ENCODE peak calls at places on chromosomes 16 and 17, in eight cellular contexts. G is cardiac fibroblast, D is suprapubic skin, B is HL-60, J is IMR-90, C is fibroblast of lung, R is transverse colon, U is AG04449. T is an unnamed sample.
A peak's percentile ranks its signal among the peaks of the same experiment; 100 is the strongest.

GRCh38 chr16:56657555-56658430 is at the start of gene MT1F:
- DNase-seq in R (peak; percentile 96), J (peak; percentile 28), U (no peak), B (peak; percentile 59), C (peak; percentile 7), D (peak; percentile 91), G (peak; percentile 24), T (peak; percentile 94)

GRCh38 chr17:11671151-11671550 is 72.9 kb downstream of the DNAH9 start:
- DNase-seq in G (no peak), C (no peak), R (no peak), U (no peak), J (no peak), D (no peak), B (no peak), T (no peak)

GRCh38 chr16:85557083-85557975 is 55.8 kb upstream of the GSE1 start:
- DNase-seq in J (no peak), C (no peak), B (no peak), U (no peak), G (no peak), D (no peak), R (peak; percentile 71), T (no peak)

GRCh38 chr16:11383481-11384183 is 38.4 kb downstream of the RMI2 start:
- DNase-seq in U (no peak), J (no peak), D (no peak), R (no peak), G (no peak), B (no peak), C (no peak), T (no peak)

GRCh38 chr17:59761385-59762021 is 54.0 kb downstream of the VMP1 start:
- DNase-seq in B (no peak), R (no peak), G (peak; percentile 72), C (peak; percentile 99), D (no peak), U (peak; percentile 97), J (peak; percentile 86), T (no peak)

GRCh38 chr17:35243459-35244204 is 760 bp downstream of the SLFN5 start:
- DNase-seq in D (no peak), J (peak; percentile 69), U (peak; percentile 19), R (peak; percentile 55), B (no peak), C (peak; percentile 71), G (peak; percentile 76), T (peak; percentile 65)

GRCh38 chr17:76452102-76452645 is 778 bp downstream of the UBE2O start:
- DNase-seq in U (no peak), J (no peak), R (peak; percentile 32), D (no peak), G (no peak), B (peak; percentile 13), C (no peak), T (no peak)

GRCh38 chr16:67842509-67843342 is 606 bp downstream of the THAP11 start:
- DNase-seq in J (peak; percentile 46), C (peak; percentile 63), B (peak; percentile 58), U (no peak), G (peak; percentile 53), R (peak; percentile 60), D (no peak), T (peak; percentile 79)

GRCh38 chr16:57651344-57652333 is 16.5 kb upstream of the ADGRG3 start:
- DNase-seq in J (no peak), G (no peak), D (no peak), U (no peak), C (no peak), B (no peak), R (no peak), T (no peak)

DNA sequence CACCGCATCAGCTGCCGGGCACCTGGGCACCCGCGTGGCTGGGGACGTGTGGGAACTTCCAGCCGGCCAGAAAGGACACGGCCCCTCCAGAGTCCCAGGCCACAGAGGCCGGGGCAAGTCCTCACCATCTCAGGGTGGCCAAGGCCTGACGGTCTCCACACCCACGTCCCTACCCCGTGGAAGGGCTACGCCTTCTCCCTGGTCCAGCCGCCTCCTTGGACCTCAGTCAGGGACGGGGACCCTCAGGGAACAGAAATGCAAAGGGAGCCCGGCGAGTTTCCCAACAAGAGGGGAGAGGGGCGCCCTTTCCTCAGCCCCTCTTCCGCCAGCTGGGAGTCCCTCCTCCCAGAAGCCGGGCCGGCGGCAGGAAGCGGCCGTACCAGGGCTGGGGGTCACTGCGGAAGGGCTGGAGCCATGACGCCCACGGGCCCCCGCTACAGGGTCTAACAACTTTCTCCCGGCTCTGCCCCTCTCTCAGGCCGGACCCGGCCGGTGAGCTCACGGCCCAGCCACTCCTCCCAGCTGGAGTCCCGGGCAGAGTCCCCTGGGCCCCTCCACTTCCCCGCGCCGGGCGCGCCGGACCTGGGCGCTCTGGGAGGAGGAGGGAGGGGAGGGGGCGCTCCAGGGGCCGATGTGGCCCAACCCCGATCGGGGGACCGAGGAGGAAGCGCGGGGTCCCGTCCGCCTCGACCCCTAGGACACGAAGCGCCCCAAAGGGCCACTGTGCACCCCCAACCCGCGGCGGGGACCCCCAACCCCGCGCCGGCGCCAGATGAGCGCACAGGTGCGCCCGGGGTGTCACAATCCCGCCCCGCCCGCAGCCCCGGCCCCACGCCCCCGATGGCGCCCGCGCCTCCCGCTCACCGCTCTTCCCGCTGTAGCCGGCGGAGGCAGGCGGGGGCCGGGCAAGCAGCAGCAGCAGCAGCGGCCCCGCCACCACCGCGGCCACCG is 666 bp downstream of the PGAP6 start:
- DNase-seq in R (no peak), J (peak; percentile 10), B (no peak), U (no peak), C (no peak), G (peak; percentile 11), D (no peak), T (peak; percentile 67)
- TF ChIP-seq CTCF in R (no peak), J (no peak), B (no peak), U (no peak), C (no peak), G (no peak), D (no peak), T (no peak)

GRCh38 chr16:89097528-89097846 is 3.8 kb downstream of the ACSF3 start:
- DNase-seq in R (peak; percentile 51), C (no peak), J (no peak), U (no peak), G (no peak), B (no peak), D (no peak), T (no peak)

GRCh38 chr16:89096042-89096717 is 2.5 kb downstream of the ACSF3 start:
- DNase-seq in D (no peak), G (no peak), B (no peak), U (no peak), C (no peak), J (no peak), R (no peak), T (no peak)

GRCh38 chr16:89095401-89095974 is 1.8 kb downstream of the ACSF3 start:
- DNase-seq in J (no peak), G (no peak), U (no peak), R (no peak), B (no peak), D (no peak), C (no peak), T (no peak)

GRCh38 chr16:89098767-89099430 is 5.2 kb downstream of the ACSF3 start:
- DNase-seq in G (no peak), C (no peak), R (no peak), J (no peak), B (no peak), U (no peak), D (no peak), T (no peak)

DNA sequence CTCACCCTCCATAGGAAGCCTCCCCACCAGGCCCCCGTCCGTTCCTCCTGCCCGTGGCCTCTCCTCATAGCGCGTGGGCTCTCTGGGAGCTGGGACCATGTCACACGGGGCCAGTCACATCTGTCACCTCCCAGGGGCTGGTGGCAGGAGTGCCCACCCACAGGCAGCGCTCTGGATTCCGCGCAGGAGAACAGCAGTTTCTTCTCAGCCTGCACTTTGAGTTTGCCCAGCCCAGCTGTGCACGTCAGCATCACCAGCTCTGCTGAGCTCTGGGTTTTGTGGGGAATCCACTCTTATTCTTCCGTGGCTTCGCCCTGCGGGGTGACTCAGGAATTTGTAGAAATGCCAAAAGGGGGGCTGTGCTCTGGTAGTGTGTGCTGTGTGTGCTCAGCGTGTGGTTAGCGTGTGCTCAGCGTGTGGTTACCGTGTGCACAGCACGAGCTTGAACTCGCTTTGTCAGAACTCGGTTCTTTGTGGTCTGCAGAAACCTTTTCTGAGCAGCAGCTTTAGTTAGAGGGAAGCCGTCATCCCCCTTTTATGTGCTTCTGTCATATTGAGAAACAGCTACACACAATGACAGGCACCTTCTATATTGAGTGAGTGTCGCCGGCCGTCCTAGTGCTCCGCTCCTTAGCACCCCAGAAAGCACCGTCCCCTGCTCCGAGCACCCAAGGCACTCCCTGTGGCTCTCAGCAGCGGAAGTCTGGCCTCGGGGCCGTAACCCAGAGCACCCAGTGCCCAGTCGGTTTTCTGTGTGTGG is 3.3 kb downstream of the ACSF3 start:
- DNase-seq in D (no peak), C (no peak), G (no peak), J (peak; percentile 12), B (peak; percentile 55), R (no peak), U (no peak), T (no peak)
- H3K4me3 ChIP-seq in D (no peak overlapping the region), C (no peak overlapping the region), G (no peak overlapping the region), J (no peak overlapping the region), B (no peak overlapping the region), R (no peak overlapping the region), U (no peak overlapping the region), T (no peak overlapping the region)

DNA sequence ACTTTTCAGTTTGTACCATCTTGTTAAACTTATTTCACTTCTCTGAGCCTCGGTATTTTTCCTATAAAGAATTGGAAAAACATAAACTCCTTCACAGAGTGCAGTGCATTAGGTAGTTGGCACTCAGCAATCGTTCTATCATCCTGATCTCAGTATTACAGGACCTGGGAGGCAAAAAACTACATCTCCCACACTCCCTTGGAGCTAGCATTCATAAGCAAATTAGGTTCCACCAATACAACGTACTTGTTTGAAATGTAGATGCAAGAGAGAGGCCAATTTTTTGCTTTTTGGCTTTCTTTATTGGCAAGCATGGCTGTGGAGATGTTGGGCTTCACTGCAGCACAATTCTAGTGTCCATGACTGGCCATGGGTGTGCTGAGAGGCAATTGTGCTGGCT is 285.2 kb downstream of the CA10 start:
- DNase-seq in G (no peak), D (no peak), C (no peak), R (no peak), B (no peak), U (no peak), J (no peak), T (no peak)
- TF ChIP-seq CTCF in G (no peak), D (no peak), C (no peak), R (no peak), B (no peak), U (no peak), J (no peak), T (no peak)

DNA sequence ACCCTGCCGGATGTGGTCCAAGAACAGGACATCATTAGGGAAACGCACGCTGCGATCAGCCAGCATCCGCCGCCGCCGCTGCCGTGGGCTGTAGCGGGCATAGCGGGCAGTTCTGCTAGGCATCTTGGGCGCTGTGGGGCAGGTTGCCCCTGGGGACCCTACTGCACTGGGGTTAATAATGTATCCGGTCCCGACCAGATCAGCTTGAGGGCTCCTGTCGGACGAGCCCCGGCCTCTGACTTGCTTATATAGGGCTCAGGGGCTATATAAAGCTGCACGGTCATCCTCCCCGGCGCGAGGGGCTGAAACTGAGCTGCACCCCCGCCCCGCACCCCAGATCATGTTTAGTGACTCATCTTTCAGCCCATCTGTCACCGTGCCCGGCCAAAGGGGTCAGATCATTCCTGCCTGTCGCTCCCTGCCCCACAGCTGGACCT is at the start of gene PPP1R27:
- DNase-seq in J (no peak), R (no peak), B (no peak), D (no peak), G (no peak), U (no peak), C (no peak), T (no peak)
- H3K4me3 ChIP-seq in J (peak within 1 kb of the TSS; percentile 87), R (no peak within 1 kb of the TSS), B (peak within 1 kb of the TSS; percentile 43), D (peak within 1 kb of the TSS; percentile 60), G (peak within 1 kb of the TSS; percentile 65), U (peak within 1 kb of the TSS; percentile 85), C (peak within 1 kb of the TSS; percentile 78), T (peak within 1 kb of the TSS; percentile 78)

T was measured in lower lobe of right lung.